ENCODE peak calls at places on chromosomes 12 and 14, in ten cellular contexts. Q is fibroblast of pulmonary artery; C is NCI-H69; W is activated gamma-delta T cell treated with anti-CD3 and anti-CD28 coated beads, Interleukin-2, amount 50 U/mL, for 16 hours; V is tibial artery; B is NCI-H146; D is AG08396; J is NCI-H510A treated with DMSO at 0.1 percent for 48 hours; Z is NCI-H1092 treated with DMSO at 0.1 percent for 48 hours; E is left ventricle myocardium inferior. N is an unnamed sample.

GRCh38 chr12:22626429-22626828 is 1.5 kb downstream of the ETNK1 start:
- DNase-seq in Q (peak), C (peak), W (no peak), V (no peak), B (peak), D (no peak), J (no peak), Z (no peak), E (no peak), N (no peak)

GRCh38 chr14:69880051-69880487 is 853 bp downstream of the SMOC1 start:
- DNase-seq in Q (no peak), C (peak), W (no peak), V (no peak), B (peak), D (no peak), J (peak), Z (peak), E (no peak), N (no peak)

GRCh38 chr12:117579939-117580717 is 218.7 kb upstream of the NOS1 start:
- DNase-seq in Q (no peak), C (no peak), W (no peak), V (no peak), B (no peak), D (no peak), J (no peak), Z (no peak), E (no peak), N (no peak)

GRCh38 chr12:2215709-2216560 is 163.1 kb downstream of the CACNA1C start:
- DNase-seq in Q (peak), C (no peak), W (no peak), V (no peak), B (no peak), D (no peak), J (no peak), Z (no peak), E (no peak), N (no peak)

GRCh38 chr14:103624860-103625259 is 4.2 kb upstream of the KLC1 start:
- DNase-seq in Q (peak), C (peak), W (no peak), V (peak), B (no peak), D (peak), J (peak), Z (no peak), E (peak), N (peak)

GRCh38 chr14:54309615-54310014 is 87.2 kb upstream of the CDKN3 start:
- DNase-seq in Q (peak), C (no peak), W (no peak), V (no peak), B (no peak), D (no peak), J (no peak), Z (no peak), E (no peak), N (no peak)

GRCh38 chr14:104739546-104740516 is 13.1 kb upstream of the SIVA1 start:
- DNase-seq in Q (no peak), C (peak), W (no peak), V (no peak), B (peak), D (no peak), J (peak), Z (no peak), E (no peak), N (no peak)

GRCh38 chr14:57136669-57137068 is 132.0 kb downstream of the EXOC5 start:
- DNase-seq in Q (no peak), C (peak), W (no peak), V (no peak), B (peak), D (no peak), J (peak), Z (peak), E (peak), N (no peak)

GRCh38 chr12:88472248-88472647 is 108.0 kb downstream of the KITLG start:
- DNase-seq in Q (peak), C (peak), W (no peak), V (no peak), B (no peak), D (no peak), J (no peak), Z (no peak), E (no peak), N (no peak)

GRCh38 chr12:31872831-31873604 is 86.2 kb upstream of the RESF1 start:
- DNase-seq in Q (no peak), C (peak), W (no peak), V (no peak), B (peak), D (no peak), J (no peak), Z (no peak), E (no peak), N (no peak)

GRCh38 chr12:54147186-54147585 is 41.6 kb downstream of the SMUG1 start:
- DNase-seq in Q (no peak), C (peak), W (no peak), V (no peak), B (no peak), D (no peak), J (no peak), Z (no peak), E (no peak), N (peak)

GRCh38 chr12:116376354-116377193 is 99.1 kb upstream of the MED13L start:
- DNase-seq in Q (peak), C (peak), W (no peak), V (no peak), B (peak), D (peak), J (peak), Z (peak), E (no peak), N (no peak)

GRCh38 chr12:10305411-10305810 is 2.3 kb upstream of the KLRD1 start:
- DNase-seq in Q (no peak), C (no peak), W (no peak), V (no peak), B (no peak), D (no peak), J (no peak), Z (no peak), E (no peak), N (no peak)

GRCh38 chr12:18864900-18865561 is 127.1 kb downstream of the CAPZA3 start:
- DNase-seq in Q (peak), C (peak), W (no peak), V (no peak), B (peak), D (peak), J (no peak), Z (no peak), E (no peak), N (no peak)

GRCh38 chr14:38505221-38506095 is 249.6 kb upstream of the CLEC14A start:
- DNase-seq in Q (peak), C (no peak), W (no peak), V (no peak), B (no peak), D (no peak), J (no peak), Z (no peak), E (no peak), N (no peak)

GRCh38 chr14:64958743-64959142 is 13.4 kb downstream of the RAB15 start:
- DNase-seq in Q (no peak), C (peak), W (no peak), V (no peak), B (no peak), D (no peak), J (no peak), Z (no peak), E (no peak), N (no peak)

GRCh38 chr12:6852651-6853354 is 853 bp downstream of the USP5 start:
- DNase-seq in Q (peak), C (peak), W (no peak), V (peak), B (peak), D (peak), J (peak), Z (no peak), E (no peak), N (no peak)

GRCh38 chr14:76267322-76268012 is 108.5 kb upstream of the ESRRB start:
- DNase-seq in Q (peak), C (peak), W (no peak), V (peak), B (no peak), D (peak), J (no peak), Z (peak), E (peak), N (peak)

N was measured in lower lobe of right lung.